ENCODE peak calls at places on chromosomes 1 and 21, in eight cellular contexts. V is CD8-positive, alpha-beta memory T cell; W is thoracic aorta; Y is A673; D is psoas muscle; H is HCT116; L is dorsolateral prefrontal cortex; T is naive thymus-derived CD4-positive, alpha-beta T cell. M is an unnamed sample.
A peak's percentile ranks its signal among the peaks of the same experiment; 100 is the strongest.

GRCh38 chr1:41639332-41639936 is 155.0 kb upstream of the EDN2 start:
- DNase-seq in V (no peak), W (no peak), Y (peak; percentile 56), D (peak; percentile 32), H (no peak), L (no peak), T (no peak), M (no peak)

GRCh38 chr1:48200166-48200900 is 22.2 kb upstream of the SLC5A9 start:
- DNase-seq in V (no peak), W (no peak), Y (no peak), D (no peak), H (no peak), L (no peak), T (no peak), M (no peak)

GRCh38 chr1:18927082-18927653 is 24.8 kb upstream of the ALDH4A1 start:
- DNase-seq in V (no peak), W (no peak), Y (no peak), D (no peak), H (no peak), L (no peak), T (no peak), M (no peak)

GRCh38 chr1:175150596-175151319 is 41.8 kb downstream of the KIAA0040 start:
- DNase-seq in V (no peak), W (no peak), Y (no peak), D (no peak), H (no peak), L (no peak), T (no peak), M (no peak)

GRCh38 chr1:149843302-149844041 is 55.9 kb upstream of the BOLA1 start:
- DNase-seq in V (peak; percentile 22), W (no peak), Y (peak; percentile 10), D (no peak), H (no peak), L (no peak), T (no peak), M (no peak)

GRCh38 chr21:15121655-15122120 is 56.9 kb upstream of the NRIP1 start:
- DNase-seq in V (no peak), W (no peak), Y (no peak), D (peak; percentile 59), H (no peak), L (no peak), T (no peak), M (peak; percentile 19)

GRCh38 chr21:31260790-31261189 is 83.3 kb downstream of the TIAM1 start:
- DNase-seq in V (no peak), W (no peak), Y (no peak), D (no peak), H (no peak), L (no peak), T (no peak), M (no peak)

GRCh38 chr1:218156602-218157001 is 128.5 kb upstream of the RRP15 start:
- DNase-seq in V (no peak), W (no peak), Y (no peak), D (no peak), H (no peak), L (no peak), T (no peak), M (no peak)

GRCh38 chr1:174743654-174744561 is 255.8 kb upstream of the CACYBP start:
- DNase-seq in V (peak; percentile 25), W (no peak), Y (peak; percentile 60), D (no peak), H (peak; percentile 28), L (no peak), T (no peak), M (no peak)

GRCh38 chr1:165397945-165398344 is 41.4 kb upstream of the LMX1A start:
- DNase-seq in V (no peak), W (no peak), Y (no peak), D (peak; percentile 41), H (no peak), L (no peak), T (no peak), M (peak; percentile 20)

GRCh38 chr1:221440658-221441057 is 301.2 kb downstream of the DUSP10 start:
- DNase-seq in V (no peak), W (no peak), Y (peak; percentile 22), D (no peak), H (peak; percentile 22), L (no peak), T (no peak), M (no peak)

GRCh38 chr21:46108827-46109226 is 10.9 kb downstream of the COL6A2 start:
- DNase-seq in V (no peak), W (no peak), Y (no peak), D (no peak), H (no peak), L (no peak), T (peak; percentile 1), M (peak; percentile 0)

GRCh38 chr1:16075337-16076002 is 2.0 kb upstream of the FAM131C start:
- DNase-seq in V (no peak), W (peak; percentile 47), Y (no peak), D (peak; percentile 59), H (no peak), L (no peak), T (no peak), M (peak; percentile 50)

GRCh38 chr1:205041998-205042910 is 758 bp upstream of the CNTN2 start:
- DNase-seq in V (no peak), W (no peak), Y (no peak), D (no peak), H (no peak), L (peak; percentile 56), T (no peak), M (no peak)
- H3K27me3 ChIP-seq in V (peaks cover 31% of the 10 kb centered on the region), W (no peaks in the 10 kb centered on the region), Y (peaks cover 79% of the 10 kb centered on the region), D (peaks cover 61% of the 10 kb centered on the region), H (peaks cover 29% of the 10 kb centered on the region), L (no peaks in the 10 kb centered on the region), T (no peaks in the 10 kb centered on the region), M (peaks cover 62% of the 10 kb centered on the region)

GRCh38 chr1:17355898-17356297 is 16.1 kb upstream of the PADI6 start:
- DNase-seq in V (peak; percentile 52), W (no peak), Y (no peak), D (no peak), H (no peak), L (no peak), T (no peak), M (no peak)
- H3K4me3 ChIP-seq in V (peak overlapping the region; percentile 34), W (no peak overlapping the region), Y (no peak overlapping the region), D (no peak overlapping the region), H (no peak overlapping the region), L (no peak overlapping the region), T (peak overlapping the region; percentile 33), M (no peak overlapping the region)

DNA sequence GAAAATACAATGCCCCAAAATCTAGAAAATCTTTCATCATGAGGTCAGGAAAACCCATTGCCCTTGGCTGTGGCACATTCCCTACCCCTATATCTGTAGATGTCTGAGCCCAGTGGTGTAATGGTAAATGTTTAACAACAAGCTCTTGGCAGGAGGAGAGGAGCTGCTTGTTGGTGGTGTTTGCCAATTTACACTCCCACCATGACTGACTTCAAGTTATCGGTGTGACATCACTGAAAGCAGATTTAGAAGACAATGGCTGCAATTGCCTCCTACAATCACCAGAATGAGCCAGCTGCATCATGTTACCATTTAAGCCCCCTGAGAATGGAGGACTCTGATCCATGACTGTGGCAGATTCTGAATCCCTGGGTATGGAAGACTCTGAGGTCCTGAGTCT is 70.9 kb downstream of the SDC3 start:
- DNase-seq in V (no peak), W (no peak), Y (no peak), D (no peak), H (no peak), L (no peak), T (no peak), M (no peak)
- H3K27me3 ChIP-seq in V (peaks cover 13% of the 10 kb centered on the region), W (no peaks in the 10 kb centered on the region), Y (peaks cover 61% of the 10 kb centered on the region), D (peaks cover 5% of the 10 kb centered on the region), H (peaks cover 5% of the 10 kb centered on the region), L (no peaks in the 10 kb centered on the region), T (no peaks in the 10 kb centered on the region), M (no peaks in the 10 kb centered on the region)

GRCh38 chr1:152442765-152443164 is 28.7 kb upstream of the CRNN start:
- DNase-seq in V (no peak), W (no peak), Y (peak; percentile 20), D (no peak), H (no peak), L (no peak), T (no peak), M (no peak)

GRCh38 chr1:152441756-152442155 is 27.7 kb upstream of the CRNN start:
- DNase-seq in V (no peak), W (no peak), Y (no peak), D (no peak), H (no peak), L (no peak), T (no peak), M (no peak)

GRCh38 chr1:152440635-152441471 is 26.8 kb upstream of the CRNN start:
- DNase-seq in V (peak; percentile 52), W (no peak), Y (peak; percentile 83), D (peak; percentile 51), H (peak; percentile 63), L (peak; percentile 41), T (peak; percentile 42), M (peak; percentile 73)

GRCh38 chr1:152442291-152442690 is 28.2 kb upstream of the CRNN start:
- DNase-seq in V (no peak), W (no peak), Y (no peak), D (no peak), H (no peak), L (no peak), T (no peak), M (peak; percentile 26)

GRCh38 chr1:152436593-152437338 is 22.7 kb upstream of the CRNN start:
- DNase-seq in V (no peak), W (no peak), Y (no peak), D (no peak), H (no peak), L (no peak), T (no peak), M (no peak)
- H3K4me3 ChIP-seq in V (no peak overlapping the region), W (no peak overlapping the region), Y (no peak overlapping the region), D (no peak overlapping the region), H (no peak overlapping the region), L (no peak overlapping the region), T (no peak overlapping the region), M (no peak overlapping the region)

GRCh38 chr21:42639646-42640152 is 13.7 kb upstream of the PDE9A start:
- DNase-seq in V (no peak), W (no peak), Y (no peak), D (no peak), H (no peak), L (no peak), T (no peak), M (no peak)
- H3K27me3 ChIP-seq in V (peaks cover 6% of the 10 kb centered on the region), W (no peaks in the 10 kb centered on the region), Y (no peaks in the 10 kb centered on the region), D (peaks cover 65% of the 10 kb centered on the region), H (peaks cover 4% of the 10 kb centered on the region), L (no peaks in the 10 kb centered on the region), T (no peaks in the 10 kb centered on the region), M (peaks cover 53% of the 10 kb centered on the region)

DNA sequence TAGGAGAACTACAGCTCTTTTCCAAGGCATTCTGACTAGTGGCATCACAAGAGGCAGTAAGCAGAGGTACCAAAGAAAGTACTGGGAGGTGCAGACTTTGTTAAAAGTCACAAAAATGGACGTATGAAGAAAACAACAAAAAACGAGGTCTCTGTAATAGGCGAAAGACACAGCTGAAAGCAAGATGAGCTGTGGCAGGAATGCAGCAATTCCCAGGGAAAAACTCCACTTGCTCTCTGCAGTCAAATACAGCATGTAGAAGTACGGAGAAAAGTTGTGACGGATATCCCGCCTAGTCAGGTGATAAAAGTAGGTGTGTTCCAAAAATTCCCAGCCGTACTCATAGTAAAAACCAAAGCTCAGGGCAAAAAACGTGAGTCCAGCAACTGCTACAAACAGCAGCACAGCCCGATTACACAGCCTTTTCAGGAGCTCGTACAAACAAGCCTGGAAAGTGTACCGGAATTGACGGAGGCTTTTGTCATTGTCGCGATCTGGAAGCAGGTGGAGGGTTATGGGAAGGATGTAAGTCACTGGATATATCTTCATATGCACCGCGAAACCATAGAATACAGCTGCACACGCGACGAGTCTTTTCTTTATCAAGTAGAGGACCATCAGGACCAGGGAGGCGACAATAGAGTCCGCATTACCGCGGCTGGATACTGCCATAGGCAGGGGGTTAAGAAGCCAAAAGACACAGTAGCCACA is 978 bp downstream of the PIGM start:
- DNase-seq in V (peak; percentile 25), W (no peak), Y (no peak), D (no peak), H (no peak), L (no peak), T (no peak), M (peak; percentile 9)
- H3K4me3 ChIP-seq in V (peak overlapping the region; percentile 66), W (peak overlapping the region; percentile 87), Y (peak overlapping the region; percentile 63), D (peak overlapping the region; percentile 78), H (peak overlapping the region; percentile 87), L (peak overlapping the region; percentile 89), T (peak overlapping the region; percentile 68), M (peak overlapping the region; percentile 61)